ENCODE peak calls at places on chromosomes 7 and 10, in eight cellular contexts. D is SK-MEL-5; G is cardiac fibroblast; J is aorta; Z is osteoblast; W is stimulated activated CD4-positive, alpha-beta T cell treated with anti-CD3 and anti-CD28 coated beads, Interleukin-4, amount 100 ng/mL, for 48 hours; A is astrocyte of the hippocampus; N is EH. R is an unnamed sample.

GRCh38 chr7:123410273-123410928 is 124.0 kb downstream of the IQUB start:
- DNase-seq in D (peak; percentile 21), G (peak; percentile 90), J (peak; percentile 44), Z (peak; percentile 54), W (no peak), A (peak; percentile 72), N (no peak), R (peak; percentile 96)

GRCh38 chr10:82796510-82796909 is 921.5 kb downstream of the NRG3 start:
- DNase-seq in D (peak; percentile 16), G (peak; percentile 8), J (no peak), Z (no peak), W (no peak), A (peak; percentile 22), N (peak; percentile 4), R (peak; percentile 31)

GRCh38 chr10:69438531-69439349 is 12.5 kb upstream of the TSPAN15 start:
- DNase-seq in D (no peak), G (peak; percentile 51), J (no peak), Z (no peak), W (no peak), A (peak; percentile 19), N (peak; percentile 86), R (peak; percentile 36)

GRCh38 chr10:103155485-103156085 is 37.5 kb downstream of the NT5C2 start:
- DNase-seq in D (no peak), G (no peak), J (no peak), Z (no peak), W (no peak), A (no peak), N (no peak), R (no peak)

GRCh38 chr10:110499796-110500514 is 2.2 kb downstream of the DUSP5 start:
- DNase-seq in D (no peak), G (no peak), J (no peak), Z (no peak), W (no peak), A (no peak), N (no peak), R (no peak)

GRCh38 chr10:77911535-77912123 is 14.9 kb downstream of the DLG5 start:
- DNase-seq in D (no peak), G (peak; percentile 66), J (no peak), Z (peak; percentile 76), W (no peak), A (no peak), N (peak; percentile 73), R (no peak)

GRCh38 chr10:111116762-111117445 is 40.1 kb downstream of the ADRA2A start:
- DNase-seq in D (no peak), G (no peak), J (no peak), Z (no peak), W (no peak), A (no peak), N (no peak), R (no peak)

GRCh38 chr7:37943905-37944736 is 23.7 kb downstream of the EPDR1 start:
- DNase-seq in D (peak; percentile 53), G (no peak), J (no peak), Z (no peak), W (no peak), A (peak; percentile 29), N (no peak), R (no peak)

GRCh38 chr10:60426425-60426824 is 36.8 kb upstream of the ANK3 start:
- DNase-seq in D (no peak), G (peak; percentile 88), J (no peak), Z (no peak), W (no peak), A (peak; percentile 73), N (peak; percentile 89), R (no peak)

GRCh38 chr7:94011714-94012353 is 7.7 kb upstream of the BET1 start:
- DNase-seq in D (no peak), G (no peak), J (peak; percentile 34), Z (no peak), W (no peak), A (no peak), N (no peak), R (no peak)